ENCODE peak calls at places on chromosomes 12 and 14, in ten cellular contexts. One of them, this sample, is unnamed.

GRCh38 chr14:63297387-63297786 is 21.3 kb downstream of the GPHB5 start:
- DNase-seq in stimulated activated CD4-positive, alpha-beta T cell treated with anti-CD3 and anti-CD28 coated beads, Interleukin-1b, Interleukin-23, amount 100 ng/mL, for 4 hours: no peak
- DNase-seq in frontal cortex: no peak
- DNase-seq in NCI-H146: peak
- DNase-seq in naive thymus-derived CD4-positive, alpha-beta T cell: no peak
- DNase-seq in anterior cingulate cortex: no peak
- DNase-seq in neural crest cell: no peak
- DNase-seq in EL: no peak
- DNase-seq in Caco-2: no peak
- DNase-seq in kidney epithelial cell: no peak
- DNase-seq in this sample: no peak

GRCh38 chr14:92945544-92945943 is 22.6 kb downstream of the CHGA start:
- DNase-seq in frontal cortex: no peak
- DNase-seq in stimulated activated CD4-positive, alpha-beta T cell treated with anti-CD3 and anti-CD28 coated beads, Interleukin-1b, Interleukin-23, amount 100 ng/mL, for 4 hours: no peak
- DNase-seq in Caco-2: no peak
- DNase-seq in EL: no peak
- DNase-seq in NCI-H146: no peak
- DNase-seq in naive thymus-derived CD4-positive, alpha-beta T cell: no peak
- DNase-seq in anterior cingulate cortex: no peak
- DNase-seq in kidney epithelial cell: no peak
- DNase-seq in neural crest cell: no peak
- DNase-seq in this sample: no peak

GRCh38 chr14:50542941-50543418 is 10.6 kb upstream of the MAP4K5 start:
- DNase-seq in Caco-2: peak
- DNase-seq in anterior cingulate cortex: no peak
- DNase-seq in stimulated activated CD4-positive, alpha-beta T cell treated with anti-CD3 and anti-CD28 coated beads, Interleukin-1b, Interleukin-23, amount 100 ng/mL, for 4 hours: peak
- DNase-seq in naive thymus-derived CD4-positive, alpha-beta T cell: no peak
- DNase-seq in frontal cortex: peak
- DNase-seq in neural crest cell: peak
- DNase-seq in NCI-H146: peak
- DNase-seq in EL: peak
- DNase-seq in kidney epithelial cell: no peak
- DNase-seq in this sample: peak

GRCh38 chr12:57162541-57163125 is 15.2 kb upstream of the LRP1-AS start:
- DNase-seq in Caco-2: no peak
- DNase-seq in neural crest cell: no peak
- DNase-seq in EL: no peak
- DNase-seq in NCI-H146: no peak
- DNase-seq in frontal cortex: no peak
- DNase-seq in kidney epithelial cell: no peak
- DNase-seq in anterior cingulate cortex: no peak
- DNase-seq in stimulated activated CD4-positive, alpha-beta T cell treated with anti-CD3 and anti-CD28 coated beads, Interleukin-1b, Interleukin-23, amount 100 ng/mL, for 4 hours: no peak
- DNase-seq in naive thymus-derived CD4-positive, alpha-beta T cell: no peak
- DNase-seq in this sample: no peak

GRCh38 chr14:54797986-54798385 is 104.6 kb downstream of the GCH1 start:
- DNase-seq in EL: no peak
- DNase-seq in frontal cortex: no peak
- DNase-seq in naive thymus-derived CD4-positive, alpha-beta T cell: no peak
- DNase-seq in Caco-2: no peak
- DNase-seq in stimulated activated CD4-positive, alpha-beta T cell treated with anti-CD3 and anti-CD28 coated beads, Interleukin-1b, Interleukin-23, amount 100 ng/mL, for 4 hours: no peak
- DNase-seq in neural crest cell: no peak
- DNase-seq in anterior cingulate cortex: no peak
- DNase-seq in NCI-H146: no peak
- DNase-seq in kidney epithelial cell: no peak
- DNase-seq in this sample: no peak

GRCh38 chr12:52233462-52234141 is 559 bp downstream of the KRT7 start:
- DNase-seq in stimulated activated CD4-positive, alpha-beta T cell treated with anti-CD3 and anti-CD28 coated beads, Interleukin-1b, Interleukin-23, amount 100 ng/mL, for 4 hours: no peak
- DNase-seq in Caco-2: no peak
- DNase-seq in neural crest cell: no peak
- DNase-seq in frontal cortex: no peak
- DNase-seq in NCI-H146: no peak
- DNase-seq in naive thymus-derived CD4-positive, alpha-beta T cell: no peak
- DNase-seq in anterior cingulate cortex: no peak
- DNase-seq in EL: no peak
- DNase-seq in kidney epithelial cell: no peak
- DNase-seq in this sample: no peak

GRCh38 chr12:70835948-70836347 is 84.6 kb downstream of the PTPRR start:
- DNase-seq in naive thymus-derived CD4-positive, alpha-beta T cell: no peak
- DNase-seq in neural crest cell: no peak
- DNase-seq in stimulated activated CD4-positive, alpha-beta T cell treated with anti-CD3 and anti-CD28 coated beads, Interleukin-1b, Interleukin-23, amount 100 ng/mL, for 4 hours: no peak
- DNase-seq in frontal cortex: no peak
- DNase-seq in Caco-2: no peak
- DNase-seq in kidney epithelial cell: no peak
- DNase-seq in anterior cingulate cortex: no peak
- DNase-seq in NCI-H146: no peak
- DNase-seq in EL: no peak
- DNase-seq in this sample: no peak

GRCh38 chr12:101891462-101891971 is 14.1 kb downstream of the DRAM1 start:
- DNase-seq in NCI-H146: no peak
- DNase-seq in naive thymus-derived CD4-positive, alpha-beta T cell: no peak
- DNase-seq in frontal cortex: no peak
- DNase-seq in EL: peak
- DNase-seq in neural crest cell: no peak
- DNase-seq in kidney epithelial cell: no peak
- DNase-seq in Caco-2: peak
- DNase-seq in stimulated activated CD4-positive, alpha-beta T cell treated with anti-CD3 and anti-CD28 coated beads, Interleukin-1b, Interleukin-23, amount 100 ng/mL, for 4 hours: no peak
- DNase-seq in anterior cingulate cortex: no peak
- DNase-seq in this sample: no peak

GRCh38 chr14:56118611-56119181 is 485 bp downstream of the PELI2 start:
- DNase-seq in kidney epithelial cell: no peak
- DNase-seq in anterior cingulate cortex: no peak
- DNase-seq in naive thymus-derived CD4-positive, alpha-beta T cell: peak
- DNase-seq in neural crest cell: no peak
- DNase-seq in NCI-H146: peak
- DNase-seq in stimulated activated CD4-positive, alpha-beta T cell treated with anti-CD3 and anti-CD28 coated beads, Interleukin-1b, Interleukin-23, amount 100 ng/mL, for 4 hours: no peak
- DNase-seq in frontal cortex: peak
- DNase-seq in Caco-2: peak
- DNase-seq in EL: peak
- DNase-seq in this sample: no peak

GRCh38 chr12:111424793-111425251 is 19.1 kb downstream of the SH2B3 start:
- DNase-seq in EL: no peak
- DNase-seq in anterior cingulate cortex: no peak
- DNase-seq in naive thymus-derived CD4-positive, alpha-beta T cell: no peak
- DNase-seq in kidney epithelial cell: no peak
- DNase-seq in stimulated activated CD4-positive, alpha-beta T cell treated with anti-CD3 and anti-CD28 coated beads, Interleukin-1b, Interleukin-23, amount 100 ng/mL, for 4 hours: no peak
- DNase-seq in frontal cortex: no peak
- DNase-seq in Caco-2: no peak
- DNase-seq in NCI-H146: no peak
- DNase-seq in neural crest cell: no peak
- DNase-seq in this sample: no peak

GRCh38 chr14:92392726-92393125 is 69.8 kb downstream of the SLC24A4 start:
- DNase-seq in neural crest cell: no peak
- DNase-seq in stimulated activated CD4-positive, alpha-beta T cell treated with anti-CD3 and anti-CD28 coated beads, Interleukin-1b, Interleukin-23, amount 100 ng/mL, for 4 hours: no peak
- DNase-seq in Caco-2: no peak
- DNase-seq in EL: no peak
- DNase-seq in frontal cortex: no peak
- DNase-seq in NCI-H146: peak
- DNase-seq in anterior cingulate cortex: no peak
- DNase-seq in naive thymus-derived CD4-positive, alpha-beta T cell: no peak
- DNase-seq in kidney epithelial cell: no peak
- DNase-seq in this sample: no peak

GRCh38 chr12:65937181-65937641 is 112.9 kb downstream of the HMGA2 start:
- DNase-seq in NCI-H146: no peak
- DNase-seq in stimulated activated CD4-positive, alpha-beta T cell treated with anti-CD3 and anti-CD28 coated beads, Interleukin-1b, Interleukin-23, amount 100 ng/mL, for 4 hours: no peak
- DNase-seq in neural crest cell: no peak
- DNase-seq in anterior cingulate cortex: no peak
- DNase-seq in kidney epithelial cell: peak
- DNase-seq in naive thymus-derived CD4-positive, alpha-beta T cell: no peak
- DNase-seq in Caco-2: no peak
- DNase-seq in EL: peak
- DNase-seq in frontal cortex: no peak
- DNase-seq in this sample: no peak

GRCh38 chr14:21880918-21881317 is 207.3 kb upstream of the OR4E1 start:
- DNase-seq in EL: no peak
- DNase-seq in frontal cortex: no peak
- DNase-seq in neural crest cell: no peak
- DNase-seq in anterior cingulate cortex: no peak
- DNase-seq in Caco-2: no peak
- DNase-seq in stimulated activated CD4-positive, alpha-beta T cell treated with anti-CD3 and anti-CD28 coated beads, Interleukin-1b, Interleukin-23, amount 100 ng/mL, for 4 hours: no peak
- DNase-seq in NCI-H146: no peak
- DNase-seq in kidney epithelial cell: no peak
- DNase-seq in naive thymus-derived CD4-positive, alpha-beta T cell: no peak
- DNase-seq in this sample: no peak

GRCh38 chr12:90027889-90028570 is 319.4 kb upstream of the ATP2B1 start:
- DNase-seq in stimulated activated CD4-positive, alpha-beta T cell treated with anti-CD3 and anti-CD28 coated beads, Interleukin-1b, Interleukin-23, amount 100 ng/mL, for 4 hours: no peak
- DNase-seq in anterior cingulate cortex: no peak
- DNase-seq in frontal cortex: no peak
- DNase-seq in Caco-2: no peak
- DNase-seq in NCI-H146: no peak
- DNase-seq in naive thymus-derived CD4-positive, alpha-beta T cell: no peak
- DNase-seq in neural crest cell: no peak
- DNase-seq in kidney epithelial cell: no peak
- DNase-seq in EL: peak
- DNase-seq in this sample: no peak

GRCh38 chr14:93060841-93061240 is 54.9 kb downstream of the ITPK1 start:
- DNase-seq in anterior cingulate cortex: no peak
- DNase-seq in stimulated activated CD4-positive, alpha-beta T cell treated with anti-CD3 and anti-CD28 coated beads, Interleukin-1b, Interleukin-23, amount 100 ng/mL, for 4 hours: no peak
- DNase-seq in kidney epithelial cell: no peak
- DNase-seq in frontal cortex: no peak
- DNase-seq in naive thymus-derived CD4-positive, alpha-beta T cell: no peak
- DNase-seq in EL: no peak
- DNase-seq in NCI-H146: no peak
- DNase-seq in Caco-2: no peak
- DNase-seq in neural crest cell: no peak
- DNase-seq in this sample: no peak

GRCh38 chr12:32270818-32271710 is 128.3 kb upstream of the FGD4 start:
- DNase-seq in Caco-2: peak
- DNase-seq in neural crest cell: peak
- DNase-seq in NCI-H146: no peak
- DNase-seq in naive thymus-derived CD4-positive, alpha-beta T cell: no peak
- DNase-seq in kidney epithelial cell: peak
- DNase-seq in EL: peak
- DNase-seq in stimulated activated CD4-positive, alpha-beta T cell treated with anti-CD3 and anti-CD28 coated beads, Interleukin-1b, Interleukin-23, amount 100 ng/mL, for 4 hours: no peak
- DNase-seq in frontal cortex: no peak
- DNase-seq in anterior cingulate cortex: peak
- DNase-seq in this sample: no peak